ENCODE peak calls at places on chromosomes 4 and X, in seven cellular contexts. F is activated CD8-positive, alpha-beta T cell treated with anti-CD3 and anti-CD28 coated beads for 36 hours; C is stimulated activated CD4-positive, alpha-beta T cell treated with anti-CD3 and anti-CD28 coated beads, Interleukin-4, amount 100 ng/mL, for 24 hours; O is cardiac muscle cell; J is activated CD4-positive, alpha-beta T cell treated with anti-CD3 and anti-CD28 coated beads, Interleukin-2, amount 50 U/mL, for 1 hour; P is NCI-H1694; H is left lung. B is an unnamed sample.

GRCh38 chr4:99852199-99852718 is 35.6 kb downstream of the DAPP1 start:
- DNase-seq in C (no peak), O (no peak), P (no peak), H (no peak), F (peak; percentile 11), J (no peak), B (no peak)

GRCh38 chrX:129636175-129636681 is 18.5 kb downstream of the APLN start:
- DNase-seq in C (no peak), J (no peak), H (no peak), O (no peak), F (no peak), P (no peak), B (no peak)

GRCh38 chrX:10120828-10121227 is 35.9 kb upstream of the CLCN4 start:
- DNase-seq in C (no peak), H (no peak), O (no peak), F (no peak), P (no peak), J (no peak), B (no peak)

GRCh38 chrX:130106071-130106470 is 4.2 kb downstream of the ELF4 start:
- DNase-seq in F (no peak), J (no peak), O (no peak), C (no peak), H (no peak), P (no peak), B (no peak)

GRCh38 chrX:63855896-63856295 is 70.9 kb upstream of the ARHGEF9 start:
- DNase-seq in H (no peak), J (no peak), P (no peak), C (no peak), O (no peak), F (no peak), B (no peak)

GRCh38 chrX:72254835-72255234 is 16.0 kb upstream of the ERCC6L start:
- DNase-seq in F (no peak), J (no peak), C (no peak), O (no peak), P (no peak), H (no peak), B (no peak)

GRCh38 chrX:101659601-101660063 is at the start of gene ARMCX2:
- DNase-seq in F (peak; percentile 46), C (no peak), J (no peak), P (no peak), H (peak; percentile 65), O (peak; percentile 72), B (peak; percentile 18)

GRCh38 chr4:5158825-5159224 is 107.5 kb downstream of the STK32B start:
- DNase-seq in P (no peak), C (no peak), F (no peak), O (no peak), J (no peak), H (no peak), B (no peak)

GRCh38 chrX:28787206-28787605 is 200.0 kb downstream of the IL1RAPL1 start:
- DNase-seq in O (peak; percentile 59), C (no peak), F (no peak), J (no peak), H (no peak), P (no peak), B (no peak)